ENCODE peak calls at places on chromosomes 11 and 22, in four cellular contexts. X, H, S and C are unnamed samples.

GRCh38 chr11:3905080-3905953 is 49.9 kb downstream of the STIM1 start:
- DNase-seq in H (peak), S (peak), X (peak), C (no peak)

GRCh38 chr11:11400635-11401232 is 47.7 kb upstream of the CSNK2A3 start:
- DNase-seq in X (peak), H (no peak), S (peak), C (no peak)

GRCh38 chr11:75013051-75013450 is 24.3 kb downstream of the NEU3 start:
- DNase-seq in H (no peak), S (peak), X (no peak), C (no peak)

GRCh38 chr11:70739811-70740474 is 341.6 kb downstream of the CTTN start:
- DNase-seq in H (peak), S (peak), X (no peak), C (no peak)

GRCh38 chr11:13094930-13095687 is 86.0 kb downstream of the RASSF10 start:
- DNase-seq in X (no peak), H (no peak), S (no peak), C (no peak)

GRCh38 chr11:74749965-74750296 is 1.3 kb downstream of the RNF169 start:
- DNase-seq in H (no peak), X (no peak), S (no peak), C (no peak)

GRCh38 chr11:75949023-75949672 is 134.1 kb downstream of the UVRAG start:
- DNase-seq in X (no peak), H (no peak), S (no peak), C (peak)

GRCh38 chr11:96579642-96580041 is 189.8 kb downstream of the JRKL start:
- DNase-seq in X (no peak), H (no peak), S (no peak), C (no peak)

GRCh38 chr11:96622026-96622634 is 232.3 kb downstream of the JRKL start:
- DNase-seq in X (no peak), H (no peak), S (no peak), C (no peak)

GRCh38 chr11:121367434-121367833 is 74.9 kb downstream of the SC5D start:
- DNase-seq in X (peak), S (peak), H (no peak), C (no peak)

GRCh38 chr11:126347751-126348628 is 7.5 kb upstream of the ST3GAL4 start:
- DNase-seq in S (peak), X (no peak), H (no peak), C (no peak)

GRCh38 chr11:68862426-68862825 is 20.7 kb upstream of the CPT1A start:
- DNase-seq in H (no peak), S (no peak), X (no peak), C (no peak)

GRCh38 chr11:15826826-15827225 is 529.5 kb downstream of the SOX6 start:
- DNase-seq in X (peak), S (peak), H (no peak), C (no peak)

GRCh38 chr11:69516526-69516925 is 35.1 kb downstream of the LINC01488 start:
- DNase-seq in H (peak), X (no peak), S (no peak), C (no peak)

GRCh38 chr22:20296598-20296997 is 23.3 kb downstream of the DGCR6L start:
- DNase-seq in H (no peak), S (no peak), X (no peak), C (no peak)

GRCh38 chr11:35330924-35331323 is 88.4 kb downstream of the SLC1A2 start:
- DNase-seq in H (no peak), S (no peak), X (no peak), C (no peak)

GRCh38 chr11:87722756-87723599 is 452.3 kb downstream of the RAB38 start:
- DNase-seq in S (peak), H (no peak), X (peak), C (no peak)

GRCh38 chr11:47538741-47539575 is 14.0 kb downstream of the CELF1 start:
- DNase-seq in S (no peak), X (no peak), H (no peak), C (no peak)

GRCh38 chr11:19934828-19935259 is 222.2 kb downstream of the NAV2 start:
- DNase-seq in S (no peak), H (no peak), X (no peak), C (no peak)

GRCh38 chr11:74278103-74278502 is 33.3 kb downstream of the P4HA3 start:
- DNase-seq in H (no peak), X (no peak), S (no peak), C (no peak)

GRCh38 chr22:26550498-26551033 is 38.3 kb upstream of the TFIP11 start:
- DNase-seq in X (no peak), S (no peak), H (peak), C (peak)

GRCh38 chr11:27473017-27473406 is 422 bp upstream of the LGR4 start:
- DNase-seq in S (no peak), H (no peak), X (no peak), C (no peak)

GRCh38 chr11:94305146-94305545 is 766 bp downstream of the IZUMO1R start:
- DNase-seq in S (no peak), H (no peak), X (no peak), C (no peak)

GRCh38 chr11:47395225-47396048 is 13.0 kb upstream of the SLC39A13 start:
- DNase-seq in S (peak), X (peak), H (no peak), C (no peak)

GRCh38 chr11:14656536-14657457 is 13.2 kb downstream of the PDE3B start:
- DNase-seq in X (no peak), H (no peak), S (no peak), C (no peak)

GRCh38 chr11:6497069-6497839 is at the start of gene DNHD1:
- DNase-seq in S (no peak), H (no peak), X (no peak), C (no peak)

GRCh38 chr11:68047437-68048290 is 8.8 kb downstream of the TCIRG1 start:
- DNase-seq in H (no peak), S (no peak), X (no peak), C (no peak)

GRCh38 chr11:18934195-18934808 is 4.9 kb downstream of the MRGPRX1 start:
- DNase-seq in X (peak), H (no peak), S (no peak), C (no peak)

GRCh38 chr11:69703711-69704507 is at the start of gene FGF19:
- DNase-seq in H (no peak), X (no peak), S (no peak), C (no peak)

GRCh38 chr11:124101722-124102121 is 13.5 kb upstream of the VWA5A start:
- DNase-seq in H (no peak), X (no peak), S (no peak), C (no peak)
- H3K4me3 ChIP-seq in H (no peak), X (no peak), S (no peak), C (no peak)

GRCh38 chr22:35839811-35840739 is 122.4 kb downstream of the APOL5 start:
- DNase-seq in S (peak), X (no peak), H (peak), C (peak)

GRCh38 chr22:35841907-35842518 is 124.3 kb downstream of the APOL5 start:
- DNase-seq in X (no peak), S (no peak), H (no peak), C (no peak)

GRCh38 chr22:35842519-35842913 is 124.8 kb downstream of the APOL5 start:
- DNase-seq in H (no peak), S (no peak), X (no peak), C (no peak)

GRCh38 chr22:35844886-35845285 is 127.2 kb downstream of the APOL5 start:
- DNase-seq in S (no peak), X (no peak), H (no peak), C (no peak)

DNA sequence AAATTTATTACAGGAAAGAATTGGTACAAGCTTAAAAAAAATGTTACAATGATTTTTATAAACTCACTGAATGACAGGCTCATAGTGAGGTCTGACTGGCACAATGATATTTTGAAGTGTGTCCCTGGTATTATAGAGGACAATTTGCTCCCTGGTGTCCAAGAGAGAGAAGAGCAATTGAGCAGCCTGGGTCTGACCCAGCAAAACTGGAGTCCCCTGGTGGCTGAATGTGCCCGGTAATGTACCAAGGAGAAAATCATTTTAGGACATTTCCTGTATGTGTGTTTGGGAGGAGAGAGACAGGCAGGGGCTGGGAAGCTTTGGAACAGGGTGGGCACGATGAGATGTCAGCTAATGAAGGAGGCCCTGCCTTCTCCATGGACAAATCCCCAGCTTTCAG is 125.3 kb downstream of the APOL5 start:
- DNase-seq in X (peak), H (no peak), S (peak), C (peak)
- TF ChIP-seq CTCF in X (no peak), H (peak), S (peak), C (peak)

DNA sequence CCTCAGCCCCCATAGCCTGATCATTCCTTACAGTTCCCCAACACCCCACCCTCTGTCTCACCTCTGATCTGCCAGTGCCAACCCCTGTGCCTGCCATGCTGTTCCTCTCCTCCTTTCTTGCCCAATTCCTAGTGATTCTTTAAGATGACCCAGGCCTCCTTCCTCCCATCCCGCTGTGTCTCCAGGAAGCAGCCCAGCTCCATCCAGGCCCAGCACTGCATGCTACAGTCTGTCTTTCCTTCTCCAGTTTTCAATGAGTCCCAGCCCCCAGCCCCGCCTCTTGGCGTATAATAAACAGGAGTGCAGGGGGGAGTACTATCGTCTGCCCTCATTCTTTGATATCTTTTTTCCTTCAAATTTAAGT is 12.3 kb downstream of the LTBP3 start:
- DNase-seq in S (no peak), X (no peak), H (no peak), C (no peak)
- H3K4me3 ChIP-seq in S (peak), X (no peak), H (peak), C (no peak)

DNA sequence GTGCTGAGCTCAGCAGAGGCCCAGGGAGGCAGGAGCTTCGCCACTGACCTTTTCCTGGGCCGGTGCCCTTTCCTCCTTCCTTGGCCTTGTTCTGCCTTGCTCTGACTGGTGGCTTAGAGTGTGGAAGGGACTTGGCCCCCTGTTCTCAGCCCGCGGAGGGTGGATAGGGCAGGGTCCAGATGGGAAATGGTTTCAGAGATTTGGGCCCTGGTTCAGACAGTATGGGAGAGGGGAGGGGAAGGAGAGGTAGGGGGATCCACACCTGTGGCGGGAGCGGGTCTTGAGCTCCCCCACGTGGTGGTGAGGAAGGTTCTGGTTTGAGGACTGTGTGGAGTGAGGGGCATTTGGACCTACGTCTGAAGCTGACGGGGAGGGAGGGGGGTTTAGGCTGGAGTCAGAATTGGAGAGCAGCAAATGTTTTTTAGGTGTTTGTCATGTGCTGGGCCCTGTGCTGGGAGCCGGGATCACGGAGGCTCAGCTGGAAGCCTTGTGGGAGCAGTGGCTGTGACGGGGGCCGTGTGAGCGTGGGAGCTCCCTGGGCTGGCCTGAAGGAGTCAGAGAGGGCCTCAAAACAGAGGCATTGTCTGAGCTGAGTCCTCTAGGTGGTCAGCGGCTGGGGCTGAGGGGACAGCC is 27.2 kb downstream of the SHANK3 start:
- DNase-seq in X (no peak), H (peak), S (no peak), C (no peak)
- TF ChIP-seq CTCF in X (no peak), H (no peak), S (peak), C (peak)

DNA sequence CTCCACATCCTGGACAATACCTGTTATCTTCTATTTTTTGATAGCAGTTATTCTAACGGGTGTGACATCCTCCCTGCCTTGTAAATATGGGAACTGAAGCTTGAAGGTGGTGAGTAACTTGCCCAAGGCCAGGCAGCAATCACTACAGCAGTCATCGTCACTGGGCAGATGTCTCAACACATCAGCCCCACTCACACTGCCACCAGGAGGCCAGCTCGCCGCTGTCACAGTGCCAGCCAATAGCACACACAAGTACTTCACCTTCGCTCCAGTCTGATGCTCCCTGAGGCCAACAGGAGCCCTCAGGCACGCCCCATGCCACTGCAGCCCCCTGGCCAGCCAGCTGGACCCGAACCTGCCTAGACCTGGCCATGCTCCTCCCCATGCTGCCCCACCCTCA is 4.9 kb upstream of the TTLL1 start:
- DNase-seq in S (peak), H (peak), X (peak), C (no peak)
- H3K4me3 ChIP-seq in S (no peak), H (no peak), X (no peak), C (no peak)

DNA sequence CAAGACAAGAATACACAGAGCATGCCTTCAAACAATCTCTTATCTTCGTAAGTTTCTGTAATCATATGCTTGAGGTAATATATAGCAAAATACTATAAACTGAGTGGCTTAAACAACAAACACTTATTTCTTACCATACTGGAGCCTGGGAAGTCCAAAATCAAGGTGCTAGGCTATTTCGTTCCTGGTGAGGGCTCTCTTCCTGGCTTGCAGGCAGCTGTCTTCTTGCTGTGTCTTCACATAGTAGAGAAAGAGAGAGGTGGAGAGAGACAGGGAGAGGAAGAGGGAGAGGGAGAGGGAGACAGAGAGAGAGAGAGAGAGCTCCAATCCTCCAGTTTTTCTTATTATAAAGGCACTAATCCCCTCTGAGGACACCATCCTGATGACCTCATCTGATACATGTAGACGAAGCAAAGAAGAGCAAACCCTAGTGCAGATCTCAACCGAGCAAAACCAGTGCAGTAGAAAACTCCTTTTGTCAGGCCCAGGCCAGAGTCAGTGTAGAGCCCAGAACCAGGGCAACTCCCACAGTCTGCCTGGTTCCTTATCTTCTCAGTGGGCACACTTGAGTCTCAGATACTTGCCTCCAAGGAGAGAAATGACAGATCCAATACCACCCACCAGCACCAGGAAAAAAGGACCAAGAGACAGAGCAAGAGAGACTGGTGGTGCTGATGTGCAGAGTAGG is 297.1 kb upstream of the NCAM1 start:
- DNase-seq in X (no peak), S (no peak), H (no peak), C (no peak)
- TF ChIP-seq CTCF in X (no peak), S (no peak), H (no peak), C (no peak)

DNA sequence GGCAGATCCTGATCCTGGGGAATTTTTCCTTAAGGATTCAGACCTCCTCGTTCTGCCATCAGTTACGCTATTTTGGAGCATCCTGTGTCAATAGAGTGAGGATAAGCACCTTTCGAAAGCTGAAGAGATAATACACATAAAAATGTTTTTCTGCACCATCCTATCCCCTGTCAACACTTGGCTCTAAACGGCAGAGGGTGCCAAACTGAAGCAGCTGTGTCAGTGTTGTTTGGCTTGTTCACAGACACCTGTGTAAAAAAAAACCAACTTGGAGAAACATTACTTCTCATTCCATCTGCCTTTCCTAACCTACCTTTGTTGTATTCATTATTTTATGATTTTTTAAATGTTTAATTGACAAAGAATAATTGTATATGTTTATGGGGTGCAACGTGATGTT is 417.0 kb upstream of the DDI1 start:
- DNase-seq in X (no peak), S (no peak), H (no peak), C (no peak)
- H3K4me3 ChIP-seq in X (no peak), S (no peak), H (no peak), C (no peak)

GRCh38 chr11:117327567-117328413 is at the start of gene CEP164:
- DNase-seq in S (peak), H (peak), X (peak), C (peak)
- TF ChIP-seq CTCF in S (no peak), H (no peak), X (no peak), C (no peak)

GRCh38 chr11:33867996-33868645 is 23.8 kb downstream of the LMO2 start:
- DNase-seq in H (no peak), X (no peak), S (no peak), C (no peak)

GRCh38 chr11:33869511-33870422 is 22.1 kb downstream of the LMO2 start:
- DNase-seq in H (peak), X (peak), S (peak), C (no peak)

GRCh38 chr11:33864479-33864878 is 27.4 kb downstream of the LMO2 start:
- DNase-seq in X (no peak), S (no peak), H (no peak), C (no peak)

GRCh38 chr11:33868646-33869461 is 23.0 kb downstream of the LMO2 start:
- DNase-seq in H (no peak), S (no peak), X (no peak), C (no peak)

DNA sequence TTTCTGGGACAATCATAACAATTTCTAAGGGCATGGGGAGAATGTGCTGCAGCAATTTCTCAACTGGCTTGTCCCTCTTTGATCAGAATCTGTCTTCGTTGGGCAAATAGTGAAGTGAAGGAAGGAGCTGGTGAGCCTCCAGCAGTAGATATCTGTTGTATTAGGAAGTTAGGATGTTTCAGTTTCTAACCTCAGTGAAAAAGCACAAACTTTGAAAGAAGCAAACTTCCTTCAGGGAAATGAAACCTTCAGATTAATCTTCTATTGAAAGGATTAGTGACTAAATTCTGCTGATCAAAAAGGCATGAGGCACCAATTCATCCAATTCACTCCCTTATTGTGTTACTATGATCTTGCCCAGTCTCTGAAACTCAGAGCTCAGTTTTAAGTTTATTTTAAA is 24.3 kb downstream of the LMO2 start:
- DNase-seq in H (no peak), S (no peak), X (no peak), C (no peak)
- H3K4me3 ChIP-seq in H (peak), S (no peak), X (peak), C (no peak)